ENCODE peak calls at places on chromosomes 16 and 17, in five cellular contexts. B, S, U, N and D are unnamed samples.

GRCh38 chr16:46763147-46763546 is 15.0 kb upstream of the MYLK3 start:
- DNase-seq in U (no peak), B (no peak), N (no peak), S (no peak), D (no peak)

GRCh38 chr16:4749700-4750257 is 15.4 kb downstream of the DNAAF8 start:
- DNase-seq in U (no peak), B (no peak), N (no peak), S (no peak), D (no peak)

GRCh38 chr17:9763643-9764042 is 27.7 kb downstream of the DHRS7C start:
- DNase-seq in B (no peak), N (no peak), S (no peak), U (peak), D (no peak)

GRCh38 chr16:180921-181667 is 835 bp downstream of the HBQ1 start:
- DNase-seq in B (peak), N (peak), S (peak), U (peak), D (peak)

GRCh38 chr16:4465977-4466779 is 8.2 kb downstream of the NMRAL1 start:
- DNase-seq in S (peak), U (no peak), N (no peak), B (no peak), D (no peak)

GRCh38 chr17:3043737-3044365 is 19.6 kb downstream of the OR1D5 start:
- DNase-seq in N (no peak), U (peak), S (no peak), B (peak), D (no peak)

GRCh38 chr16:70749681-70750601 is 51.0 kb downstream of the VAC14 start:
- DNase-seq in U (no peak), S (no peak), B (peak), N (no peak), D (no peak)

GRCh38 chr17:3447625-3448024 is 14.0 kb upstream of the OR1E2 start:
- DNase-seq in N (no peak), B (peak), S (no peak), U (peak), D (no peak)

GRCh38 chr16:76857402-76857801 is 333.6 kb upstream of the MON1B start:
- DNase-seq in N (no peak), S (no peak), B (no peak), U (no peak), D (no peak)

GRCh38 chr17:48997103-48997826 is at the start of gene IGF2BP1:
- DNase-seq in U (peak), S (peak), N (peak), B (peak), D (no peak)

GRCh38 chr17:75661531-75661930 is 5.4 kb downstream of the RECQL5 start:
- DNase-seq in U (no peak), N (no peak), B (no peak), S (no peak), D (no peak)

GRCh38 chr17:33940769-33941168 is 314.3 kb upstream of the CCL2 start:
- DNase-seq in B (no peak), U (no peak), N (no peak), S (no peak), D (no peak)

GRCh38 chr17:40068129-40068581 is 5.4 kb downstream of the THRA start:
- DNase-seq in U (no peak), B (no peak), N (no peak), S (no peak), D (no peak)

GRCh38 chr17:76791053-76791980 is 53.4 kb downstream of the MFSD11 start:
- DNase-seq in B (peak), S (peak), U (peak), N (peak), D (no peak)